ENCODE peak calls at places on chromosomes 12 and 14, in five cellular contexts. One of them, this sample, is unnamed.
A peak's percentile ranks its signal among the peaks of the same experiment; 100 is the strongest.

GRCh38 chr14:92490239-92490959 is 23.2 kb upstream of the RIN3 start:
- DNase-seq in choroid plexus epithelial cell: no peak
- DNase-seq in NCI-H774: no peak
- DNase-seq in NCI-H2029: no peak
- DNase-seq in GF-D8: no peak
- DNase-seq in this sample: no peak

GRCh38 chr12:28424965-28425364 is 234.7 kb downstream of the CCDC91 start:
- DNase-seq in choroid plexus epithelial cell: peak; percentile 90
- DNase-seq in NCI-H774: no peak
- DNase-seq in NCI-H2029: no peak
- DNase-seq in GF-D8: no peak
- DNase-seq in this sample: no peak

GRCh38 chr12:127785535-127785934 is 481.4 kb upstream of the TMEM132C start:
- DNase-seq in NCI-H2029: no peak
- DNase-seq in NCI-H774: no peak
- DNase-seq in choroid plexus epithelial cell: peak; percentile 2
- DNase-seq in GF-D8: no peak
- DNase-seq in this sample: no peak

GRCh38 chr12:74317078-74317581 is 220.5 kb upstream of the ATXN7L3B start:
- DNase-seq in choroid plexus epithelial cell: peak; percentile 94
- DNase-seq in NCI-H774: peak; percentile 65
- DNase-seq in NCI-H2029: peak; percentile 3
- DNase-seq in GF-D8: no peak
- DNase-seq in this sample: peak; percentile 40

GRCh38 chr14:72616811-72617210 is 277.1 kb downstream of the DPF3 start:
- DNase-seq in GF-D8: no peak
- DNase-seq in NCI-H2029: no peak
- DNase-seq in choroid plexus epithelial cell: no peak
- DNase-seq in NCI-H774: no peak
- DNase-seq in this sample: no peak

GRCh38 chr14:92058006-92058917 is 18.4 kb upstream of the TRIP11 start:
- DNase-seq in choroid plexus epithelial cell: no peak
- DNase-seq in NCI-H2029: no peak
- DNase-seq in GF-D8: no peak
- DNase-seq in NCI-H774: peak; percentile 35
- DNase-seq in this sample: no peak

GRCh38 chr14:91273885-91274273 is 29.4 kb upstream of the GPR68 start:
- DNase-seq in NCI-H774: no peak
- DNase-seq in choroid plexus epithelial cell: no peak
- DNase-seq in NCI-H2029: no peak
- DNase-seq in GF-D8: no peak
- DNase-seq in this sample: peak; percentile 50

GRCh38 chr12:106276032-106276728 is 26.4 kb upstream of the TCP11L2 start:
- DNase-seq in GF-D8: no peak
- DNase-seq in choroid plexus epithelial cell: no peak
- DNase-seq in NCI-H774: no peak
- DNase-seq in NCI-H2029: no peak
- DNase-seq in this sample: no peak

GRCh38 chr12:90366286-90366685 is 588.7 kb downstream of the CCER1 start:
- DNase-seq in choroid plexus epithelial cell: peak; percentile 41
- DNase-seq in NCI-H774: no peak
- DNase-seq in GF-D8: no peak
- DNase-seq in NCI-H2029: no peak
- DNase-seq in this sample: no peak

GRCh38 chr14:101507306-101508150 is 53.8 kb upstream of the DIO3 start:
- DNase-seq in NCI-H2029: no peak
- DNase-seq in GF-D8: no peak
- DNase-seq in NCI-H774: no peak
- DNase-seq in choroid plexus epithelial cell: no peak
- DNase-seq in this sample: no peak

GRCh38 chr12:122421263-122421814 is 1.1 kb downstream of the CLIP1 start:
- DNase-seq in GF-D8: peak; percentile 13
- DNase-seq in NCI-H2029: no peak
- DNase-seq in NCI-H774: no peak
- DNase-seq in choroid plexus epithelial cell: peak; percentile 62
- DNase-seq in this sample: peak; percentile 38

GRCh38 chr12:67915335-67915851 is 73.9 kb upstream of the IFNG-AS1 start:
- DNase-seq in GF-D8: no peak
- DNase-seq in NCI-H2029: peak; percentile 58
- DNase-seq in choroid plexus epithelial cell: no peak
- DNase-seq in NCI-H774: peak; percentile 20
- DNase-seq in this sample: no peak

GRCh38 chr14:64040044-64040443 is 187.2 kb downstream of the SYNE2 start:
- DNase-seq in choroid plexus epithelial cell: peak; percentile 60
- DNase-seq in NCI-H774: no peak
- DNase-seq in GF-D8: no peak
- DNase-seq in NCI-H2029: no peak
- DNase-seq in this sample: no peak

GRCh38 chr14:105503918-105504692 is 13.1 kb downstream of the TEDC1 start:
- DNase-seq in choroid plexus epithelial cell: no peak
- DNase-seq in GF-D8: no peak
- DNase-seq in NCI-H774: no peak
- DNase-seq in NCI-H2029: no peak
- DNase-seq in this sample: no peak

GRCh38 chr14:61125314-61126082 is 144.5 kb downstream of the SLC38A6 start:
- DNase-seq in NCI-H774: no peak
- DNase-seq in GF-D8: no peak
- DNase-seq in choroid plexus epithelial cell: no peak
- DNase-seq in NCI-H2029: no peak
- DNase-seq in this sample: peak; percentile 71

GRCh38 chr12:49288412-49288853 is 6.5 kb upstream of the PRPH start:
- DNase-seq in GF-D8: no peak
- DNase-seq in NCI-H2029: peak; percentile 22
- DNase-seq in choroid plexus epithelial cell: peak; percentile 69
- DNase-seq in NCI-H774: peak; percentile 38
- DNase-seq in this sample: no peak

GRCh38 chr14:35268946-35269345 is 23.2 kb upstream of the PSMA6 start:
- DNase-seq in NCI-H2029: no peak
- DNase-seq in GF-D8: no peak
- DNase-seq in NCI-H774: no peak
- DNase-seq in choroid plexus epithelial cell: no peak
- DNase-seq in this sample: no peak

GRCh38 chr12:91687052-91688017 is 458.3 kb downstream of the BTG1 start:
- DNase-seq in NCI-H774: no peak
- DNase-seq in NCI-H2029: no peak
- DNase-seq in choroid plexus epithelial cell: peak; percentile 9
- DNase-seq in GF-D8: no peak
- DNase-seq in this sample: no peak

GRCh38 chr12:5830121-5830520 is 114.9 kb downstream of the ANO2 start:
- DNase-seq in NCI-H2029: no peak
- DNase-seq in GF-D8: no peak
- DNase-seq in NCI-H774: no peak
- DNase-seq in choroid plexus epithelial cell: no peak
- DNase-seq in this sample: no peak

GRCh38 chr14:54348001-54348611 is 48.7 kb upstream of the CDKN3 start:
- DNase-seq in NCI-H774: peak; percentile 16
- DNase-seq in GF-D8: no peak
- DNase-seq in choroid plexus epithelial cell: peak; percentile 70
- DNase-seq in NCI-H2029: peak; percentile 83
- DNase-seq in this sample: no peak

GRCh38 chr14:77843155-77843554 is 43.2 kb downstream of the ADCK1 start:
- DNase-seq in GF-D8: no peak
- DNase-seq in NCI-H774: no peak
- DNase-seq in choroid plexus epithelial cell: no peak
- DNase-seq in NCI-H2029: no peak
- DNase-seq in this sample: no peak

GRCh38 chr12:21602774-21603173 is 1.9 kb downstream of the GYS2 start:
- DNase-seq in GF-D8: no peak
- DNase-seq in NCI-H774: no peak
- DNase-seq in NCI-H2029: no peak
- DNase-seq in choroid plexus epithelial cell: no peak
- DNase-seq in this sample: no peak

GRCh38 chr12:96099986-96100385 is 64.6 kb upstream of the LTA4H start:
- DNase-seq in GF-D8: no peak
- DNase-seq in NCI-H2029: no peak
- DNase-seq in NCI-H774: no peak
- DNase-seq in choroid plexus epithelial cell: no peak
- DNase-seq in this sample: no peak

GRCh38 chr12:107449891-107450290 is 235.7 kb upstream of the PWP1 start:
- DNase-seq in choroid plexus epithelial cell: no peak
- DNase-seq in GF-D8: no peak
- DNase-seq in NCI-H774: no peak
- DNase-seq in NCI-H2029: no peak
- DNase-seq in this sample: no peak

GRCh38 chr12:46585854-46586621 is 213.5 kb upstream of the SLC38A2 start:
- DNase-seq in NCI-H2029: peak; percentile 88
- DNase-seq in GF-D8: no peak
- DNase-seq in choroid plexus epithelial cell: peak; percentile 91
- DNase-seq in NCI-H774: peak; percentile 57
- DNase-seq in this sample: peak; percentile 82

GRCh38 chr12:131074221-131075083 is 120.7 kb downstream of the ADGRD1 start:
- DNase-seq in choroid plexus epithelial cell: no peak
- DNase-seq in NCI-H774: no peak
- DNase-seq in NCI-H2029: no peak
- DNase-seq in GF-D8: no peak
- DNase-seq in this sample: no peak

GRCh38 chr12:55899035-55899434 is 28.7 kb downstream of the PYM1 start:
- DNase-seq in GF-D8: no peak
- DNase-seq in NCI-H2029: no peak
- DNase-seq in NCI-H774: no peak
- DNase-seq in choroid plexus epithelial cell: peak; percentile 75
- DNase-seq in this sample: no peak

GRCh38 chr14:23294734-23295561 is 7.7 kb downstream of the PPP1R3E start:
- DNase-seq in NCI-H2029: peak; percentile 99
- DNase-seq in choroid plexus epithelial cell: peak; percentile 66
- DNase-seq in GF-D8: no peak
- DNase-seq in NCI-H774: peak; percentile 52
- DNase-seq in this sample: no peak

GRCh38 chr12:42039599-42039998 is 105.1 kb downstream of the GXYLT1 start:
- DNase-seq in NCI-H2029: no peak
- DNase-seq in choroid plexus epithelial cell: no peak
- DNase-seq in GF-D8: no peak
- DNase-seq in NCI-H774: no peak
- DNase-seq in this sample: no peak

GRCh38 chr14:100223332-100224171 is 15.4 kb upstream of the YY1 start:
- DNase-seq in choroid plexus epithelial cell: peak; percentile 30
- DNase-seq in NCI-H774: no peak
- DNase-seq in GF-D8: no peak
- DNase-seq in NCI-H2029: no peak
- DNase-seq in this sample: no peak

GRCh38 chr12:93466625-93467350 is 526 bp upstream of the MRPL42 start:
- DNase-seq in GF-D8: no peak
- DNase-seq in NCI-H2029: no peak
- DNase-seq in choroid plexus epithelial cell: no peak
- DNase-seq in NCI-H774: no peak
- DNase-seq in this sample: no peak